ENCODE peak calls at places on chromosomes 16 and 17, in nine cellular contexts. R is memory B cell; L is GM06990; Y is B cell; D is nucleus accumbens; X is HFFc6; H is activated naive CD8-positive, alpha-beta T cell treated with anti-CD3 and anti-CD28 coated beads, Interleukin-2, amount 50 U/mL, for 16 hours; V is amniotic stem cell; K is mesendoderm. E is an unnamed sample.

GRCh38 chr17:17792551-17793377 is 44.0 kb downstream of the SREBF1 start:
- DNase-seq in L (no peak), D (no peak), Y (peak; percentile 72), H (no peak), X (peak; percentile 36), R (no peak), K (peak; percentile 96), V (no peak), E (no peak)

GRCh38 chr17:36001109-36001735 is at the start of gene CCL15:
- DNase-seq in X (no peak), D (no peak), R (no peak), V (no peak), H (no peak), Y (no peak), L (no peak), K (no peak), E (no peak)

GRCh38 chr16:998615-999014 is 17.0 kb downstream of the SOX8 start:
- DNase-seq in R (no peak), V (no peak), L (no peak), D (no peak), H (no peak), X (no peak), Y (no peak), K (no peak), E (no peak)

GRCh38 chr17:76155988-76156661 is 15.1 kb upstream of the FOXJ1 start:
- DNase-seq in Y (no peak), R (no peak), D (no peak), H (no peak), V (no peak), L (no peak), K (no peak), X (no peak), E (no peak)

GRCh38 chr17:73998246-73999220 is 204.9 kb upstream of the RPL38 start:
- DNase-seq in K (peak; percentile 61), D (no peak), R (peak; percentile 60), X (no peak), Y (peak; percentile 73), L (no peak), H (peak; percentile 19), V (no peak), E (no peak)

GRCh38 chr17:34650361-34650760 is 71.0 kb downstream of the TMEM132E start:
- DNase-seq in X (no peak), H (no peak), R (no peak), V (no peak), L (no peak), K (no peak), D (no peak), Y (no peak), E (no peak)

GRCh38 chr16:70738083-70738977 is 52.5 kb upstream of the MTSS2 start:
- DNase-seq in Y (no peak), H (no peak), D (no peak), L (no peak), R (no peak), X (peak; percentile 69), V (peak; percentile 31), K (peak; percentile 80), E (peak; percentile 78)

GRCh38 chr17:71438631-71439146 is 682.1 kb upstream of the SOX9 start:
- DNase-seq in X (peak; percentile 96), L (no peak), Y (no peak), V (peak; percentile 86), K (no peak), R (no peak), H (no peak), D (no peak), E (peak; percentile 98)

GRCh38 chr17:79645022-79645776 is 34.3 kb upstream of the RBFOX3 start:
- DNase-seq in V (no peak), H (no peak), X (no peak), R (peak; percentile 3), D (no peak), K (no peak), Y (no peak), L (no peak), E (no peak)

GRCh38 chr16:58176608-58177346 is 21.1 kb downstream of the CSNK2A2 start:
- DNase-seq in H (no peak), X (no peak), L (no peak), Y (no peak), V (no peak), D (no peak), R (no peak), K (no peak), E (no peak)

GRCh38 chr16:23424292-23424958 is 28.6 kb downstream of the COG7 start:
- DNase-seq in H (no peak), R (no peak), X (no peak), V (no peak), L (no peak), K (no peak), D (no peak), Y (no peak), E (no peak)

GRCh38 chr17:2797632-2798031 is 1.4 kb downstream of the RAP1GAP2 start:
- DNase-seq in V (no peak), R (no peak), L (no peak), H (no peak), X (no peak), Y (no peak), D (no peak), K (no peak), E (no peak)

GRCh38 chr17:75352079-75352569 is 53.4 kb downstream of the GRB2 start:
- DNase-seq in V (no peak), Y (no peak), K (peak; percentile 65), R (no peak), X (no peak), L (no peak), H (no peak), D (peak; percentile 13), E (no peak)

GRCh38 chr17:38587956-38588771 is 17.6 kb downstream of the SRCIN1 start:
- DNase-seq in L (no peak), X (no peak), K (no peak), V (no peak), H (no peak), R (no peak), D (no peak), Y (no peak), E (no peak)

GRCh38 chr17:79740413-79740812 is 9.7 kb downstream of the ENPP7 start:
- DNase-seq in D (no peak), V (no peak), R (no peak), X (no peak), L (no peak), H (no peak), K (peak; percentile 56), Y (no peak), E (no peak)

GRCh38 chr16:81567987-81568748 is 123.6 kb downstream of the CMIP start:
- DNase-seq in Y (no peak), R (no peak), H (no peak), V (peak; percentile 56), L (no peak), X (peak; percentile 76), K (no peak), D (no peak), E (peak; percentile 94)

GRCh38 chr17:48429638-48430586 is at the start of gene SKAP1:
- DNase-seq in H (no peak), Y (peak; percentile 85), L (peak; percentile 83), K (peak; percentile 13), D (no peak), R (peak; percentile 40), V (no peak), X (no peak), E (no peak)

GRCh38 chr17:54835015-54835414 is 65.6 kb upstream of the TOM1L1 start:
- DNase-seq in R (no peak), L (no peak), H (no peak), Y (no peak), D (no peak), X (no peak), V (no peak), K (no peak), E (no peak)

GRCh38 chr17:19714542-19715411 is 1.6 kb downstream of the SLC47A2 start:
- DNase-seq in X (no peak), H (no peak), V (no peak), D (no peak), K (peak; percentile 29), L (no peak), R (no peak), Y (peak; percentile 33), E (no peak)

GRCh38 chr17:80731255-80731840 is 186.7 kb downstream of the RPTOR start:
- DNase-seq in H (no peak), Y (no peak), V (no peak), D (no peak), L (no peak), K (no peak), R (no peak), X (no peak), E (no peak)

GRCh38 chr17:61007980-61008379 is 330.3 kb downstream of the BCAS3 start:
- DNase-seq in R (no peak), Y (no peak), L (no peak), H (no peak), V (no peak), X (no peak), K (peak; percentile 18), D (no peak), E (peak; percentile 8)

GRCh38 chr17:17883801-17884200 is 47.0 kb upstream of the SREBF1 start:
- DNase-seq in H (no peak), D (no peak), V (no peak), Y (no peak), L (no peak), K (no peak), X (no peak), R (no peak), E (no peak)

GRCh38 chr16:85195884-85196816 is 83.9 kb upstream of the CIBAR2 start:
- DNase-seq in K (no peak), R (no peak), Y (no peak), V (no peak), D (no peak), H (no peak), X (no peak), L (no peak), E (no peak)

GRCh38 chr16:71852146-71852545 is 6.4 kb downstream of the ATXN1L start:
- DNase-seq in H (no peak), L (no peak), K (no peak), V (no peak), X (no peak), D (no peak), R (no peak), Y (no peak), E (no peak)

GRCh38 chr16:62167551-62167950 is 131.3 kb upstream of the CDH8 start:
- DNase-seq in V (no peak), H (no peak), Y (no peak), K (no peak), D (no peak), L (no peak), X (no peak), R (no peak), E (no peak)

GRCh38 chr16:67544329-67544841 is 15.8 kb downstream of the RIPOR1 start:
- DNase-seq in L (no peak), K (no peak), H (no peak), R (no peak), Y (no peak), X (no peak), D (no peak), V (no peak), E (no peak)